ENCODE peak calls at places on chromosomes 13 and 19, in nine cellular contexts. I, D, G, L, E, H, B, Z and S are unnamed samples.
A peak's percentile ranks its signal among the peaks of the same experiment; 100 is the strongest.

GRCh38 chr19:47573076-47574026 is at the start of gene ZNF541:
- DNase-seq in I (no peak), D (peak; percentile 68), G (no peak), L (peak; percentile 76), E (no peak), H (no peak), B (peak; percentile 86), Z (peak; percentile 74), S (no peak)

GRCh38 chr19:6030214-6030507 is 52.2 kb upstream of the RANBP3 start:
- DNase-seq in I (peak; percentile 74), D (no peak), G (no peak), L (no peak), E (no peak), H (no peak), B (no peak), Z (no peak), S (no peak)

GRCh38 chr19:35458821-35459391 is 10.8 kb downstream of the FFAR2 start:
- DNase-seq in I (no peak), D (no peak), G (no peak), L (no peak), E (no peak), H (no peak), B (no peak), Z (no peak), S (no peak)

GRCh38 chr13:37701972-37702371 is 103.4 kb upstream of the POSTN start:
- DNase-seq in I (peak; percentile 85), D (peak; percentile 12), G (no peak), L (no peak), E (peak; percentile 1), H (no peak), B (no peak), Z (no peak), S (no peak)

GRCh38 chr19:45676851-45677263 is 8.8 kb downstream of the GIPR start:
- DNase-seq in I (no peak), D (no peak), G (peak; percentile 60), L (no peak), E (no peak), H (no peak), B (peak; percentile 57), Z (peak; percentile 93), S (peak; percentile 56)

GRCh38 chr13:32946558-32946957 is 69.7 kb upstream of the KL start:
- DNase-seq in I (no peak), D (no peak), G (no peak), L (no peak), E (no peak), H (no peak), B (no peak), Z (no peak), S (no peak)

GRCh38 chr19:40320558-40320935 is 27.6 kb downstream of the C19orf47 start:
- DNase-seq in I (no peak), D (no peak), G (no peak), L (no peak), E (no peak), H (no peak), B (no peak), Z (no peak), S (no peak)

GRCh38 chr19:4134351-4134750 is 10.4 kb upstream of the MAP2K2 start:
- DNase-seq in I (peak; percentile 13), D (no peak), G (no peak), L (no peak), E (no peak), H (no peak), B (no peak), Z (peak; percentile 21), S (no peak)

GRCh38 chr13:113152894-113153809 is 5.3 kb upstream of the PROZ start:
- DNase-seq in I (no peak), D (peak; percentile 31), G (no peak), L (no peak), E (no peak), H (peak; percentile 48), B (peak; percentile 29), Z (peak; percentile 83), S (peak; percentile 56)

GRCh38 chr13:24127116-24127631 is 33.3 kb upstream of the SPATA13 start:
- DNase-seq in I (no peak), D (peak; percentile 72), G (peak; percentile 50), L (no peak), E (no peak), H (no peak), B (no peak), Z (no peak), S (peak; percentile 34)

GRCh38 chr19:56678205-56678604 is 6.6 kb upstream of the ZNF835 start:
- DNase-seq in I (no peak), D (no peak), G (no peak), L (no peak), E (no peak), H (no peak), B (no peak), Z (no peak), S (no peak)

GRCh38 chr13:51330741-51331140 is 8.8 kb upstream of the SERPINE3 start:
- DNase-seq in I (no peak), D (no peak), G (peak; percentile 59), L (no peak), E (no peak), H (no peak), B (no peak), Z (no peak), S (peak; percentile 44)

GRCh38 chr19:28793391-28794168 is 419.4 kb downstream of the UQCRFS1 start:
- DNase-seq in I (no peak), D (no peak), G (no peak), L (no peak), E (no peak), H (peak; percentile 57), B (no peak), Z (peak; percentile 56), S (no peak)

GRCh38 chr19:18058208-18059009 is 28.3 kb downstream of the IL12RB1 start:
- DNase-seq in I (peak; percentile 46), D (peak; percentile 83), G (peak; percentile 93), L (peak; percentile 71), E (peak; percentile 55), H (peak; percentile 90), B (peak; percentile 74), Z (peak; percentile 98), S (peak; percentile 89)